ENCODE peak calls at places on chromosome 1, in six cellular contexts. Q is NCI-H345, B is WERI-Rb-1, S is A549, C is NCI-H1092 treated with DMSO at 0.1 percent for 48 hours, U is choroid plexus epithelial cell. G is an unnamed sample.

GRCh38 chr1:39154553-39155361 is 49.7 kb upstream of the MACF1 start:
- DNase-seq in Q (no peak), B (no peak), S (peak; percentile 46), C (peak; percentile 27), U (peak; percentile 84), G (peak; percentile 97)

GRCh38 chr1:33712176-33712575 is 151.7 kb upstream of the HMGB4 start:
- DNase-seq in Q (no peak), B (no peak), S (no peak), C (no peak), U (no peak), G (no peak)

GRCh38 chr1:35220976-35221375 is 28.0 kb upstream of the SFPQ start:
- DNase-seq in Q (no peak), B (peak; percentile 23), S (peak; percentile 30), C (peak; percentile 10), U (peak; percentile 46), G (no peak)

GRCh38 chr1:180228648-180229482 is 1.2 kb upstream of the LHX4 start:
- DNase-seq in Q (peak; percentile 24), B (peak; percentile 46), S (peak; percentile 37), C (peak; percentile 43), U (no peak), G (no peak)

GRCh38 chr1:101739826-101740330 is 256.8 kb downstream of the OLFM3 start:
- DNase-seq in Q (no peak), B (no peak), S (no peak), C (no peak), U (no peak), G (no peak)

GRCh38 chr1:20992327-20993056 is 184.2 kb downstream of the EIF4G3 start:
- DNase-seq in Q (no peak), B (no peak), S (no peak), C (no peak), U (peak; percentile 52), G (peak; percentile 92)

GRCh38 chr1:51218570-51218969 is 17.5 kb upstream of the RNF11 start:
- DNase-seq in Q (no peak), B (no peak), S (no peak), C (no peak), U (no peak), G (no peak)

GRCh38 chr1:247443641-247444040 is 14.3 kb downstream of the OR2B11 start:
- DNase-seq in Q (no peak), B (no peak), S (no peak), C (no peak), U (no peak), G (no peak)

GRCh38 chr1:99600782-99601181 is 45.1 kb upstream of the PALMD start:
- DNase-seq in Q (no peak), B (no peak), S (peak; percentile 16), C (no peak), U (no peak), G (no peak)

GRCh38 chr1:31761883-31762282 is 2.3 kb downstream of the ADGRB2 start:
- DNase-seq in Q (no peak), B (no peak), S (no peak), C (no peak), U (peak; percentile 48), G (no peak)

GRCh38 chr1:224626042-224626441 is 9.9 kb downstream of the CNIH3 start:
- DNase-seq in Q (no peak), B (no peak), S (no peak), C (no peak), U (peak; percentile 71), G (no peak)

GRCh38 chr1:3393024-3393986 is 61.2 kb upstream of the ARHGEF16 start:
- DNase-seq in Q (no peak), B (no peak), S (no peak), C (no peak), U (peak; percentile 6), G (peak; percentile 80)

GRCh38 chr1:243748706-243749283 is 101.2 kb downstream of the AKT3 start:
- DNase-seq in Q (peak; percentile 76), B (peak; percentile 38), S (peak; percentile 80), C (peak; percentile 95), U (peak; percentile 94), G (peak; percentile 54)

GRCh38 chr1:62905309-62905708 is 121.4 kb downstream of the ATG4C start:
- DNase-seq in Q (peak; percentile 95), B (no peak), S (no peak), C (peak; percentile 91), U (no peak), G (peak; percentile 93)

GRCh38 chr1:205075642-205076155 is 8.6 kb downstream of the TMEM81 start:
- DNase-seq in Q (no peak), B (no peak), S (no peak), C (no peak), U (no peak), G (no peak)